ENCODE peak calls at places on chromosomes 11 and 22, in four cellular contexts. One of them, this sample, is unnamed.

GRCh38 chr22:35537252-35537651 is 3.4 kb upstream of the RASD2 start:
- DNase-seq in CD4-positive, alpha-beta memory T cell: no peak
- DNase-seq in mammary epithelial cell: no peak
- DNase-seq in HepG2: no peak
- DNase-seq in this sample: no peak

GRCh38 chr11:61744181-61744580 is 8.3 kb upstream of the MYRF start:
- DNase-seq in CD4-positive, alpha-beta memory T cell: no peak
- DNase-seq in mammary epithelial cell: no peak
- DNase-seq in HepG2: no peak
- DNase-seq in this sample: no peak

GRCh38 chr11:78270993-78271392 is 82.3 kb downstream of the USP35 start:
- DNase-seq in CD4-positive, alpha-beta memory T cell: no peak
- DNase-seq in mammary epithelial cell: no peak
- DNase-seq in HepG2: no peak
- DNase-seq in this sample: no peak

GRCh38 chr11:102761646-102762238 is 18.7 kb downstream of the MMP10 start:
- DNase-seq in CD4-positive, alpha-beta memory T cell: no peak
- DNase-seq in mammary epithelial cell: no peak
- DNase-seq in HepG2: no peak
- DNase-seq in this sample: no peak

GRCh38 chr11:17014321-17014773 is at the start of gene PLEKHA7:
- DNase-seq in CD4-positive, alpha-beta memory T cell: no peak
- DNase-seq in mammary epithelial cell: no peak
- DNase-seq in HepG2: peak
- DNase-seq in this sample: peak

GRCh38 chr22:47296405-47297260 is 534.2 kb downstream of the TBC1D22A start:
- DNase-seq in CD4-positive, alpha-beta memory T cell: no peak
- DNase-seq in mammary epithelial cell: no peak
- DNase-seq in HepG2: no peak
- DNase-seq in this sample: no peak

GRCh38 chr11:24900960-24901549 is 404.2 kb downstream of the LUZP2 start:
- DNase-seq in CD4-positive, alpha-beta memory T cell: no peak
- DNase-seq in mammary epithelial cell: no peak
- DNase-seq in HepG2: no peak
- DNase-seq in this sample: no peak

GRCh38 chr22:42340695-42341383 is 70.4 kb upstream of the TCF20 start:
- DNase-seq in CD4-positive, alpha-beta memory T cell: no peak
- DNase-seq in mammary epithelial cell: no peak
- DNase-seq in HepG2: no peak
- DNase-seq in this sample: no peak

GRCh38 chr11:127000991-127001390 is 421 bp upstream of the KIRREL3 start:
- DNase-seq in CD4-positive, alpha-beta memory T cell: no peak
- DNase-seq in mammary epithelial cell: no peak
- DNase-seq in HepG2: no peak
- DNase-seq in this sample: no peak

GRCh38 chr11:93905384-93905783 is 55.0 kb upstream of the VSTM5 start:
- DNase-seq in CD4-positive, alpha-beta memory T cell: no peak
- DNase-seq in mammary epithelial cell: peak
- DNase-seq in HepG2: peak
- DNase-seq in this sample: no peak

GRCh38 chr11:119594639-119595249 is 134.3 kb downstream of the NECTIN1 start:
- DNase-seq in CD4-positive, alpha-beta memory T cell: no peak
- DNase-seq in mammary epithelial cell: peak
- DNase-seq in HepG2: peak
- DNase-seq in this sample: no peak

GRCh38 chr11:66408488-66409214 is 12.2 kb upstream of the NPAS4 start:
- DNase-seq in CD4-positive, alpha-beta memory T cell: peak
- DNase-seq in mammary epithelial cell: peak
- DNase-seq in HepG2: peak
- DNase-seq in this sample: peak

GRCh38 chr11:46216040-46216764 is 61.3 kb upstream of the CREB3L1 start:
- DNase-seq in CD4-positive, alpha-beta memory T cell: no peak
- DNase-seq in mammary epithelial cell: no peak
- DNase-seq in HepG2: no peak
- DNase-seq in this sample: no peak

GRCh38 chr11:19460718-19461405 is 220.1 kb upstream of the E2F8 start:
- DNase-seq in CD4-positive, alpha-beta memory T cell: no peak
- DNase-seq in mammary epithelial cell: peak
- DNase-seq in HepG2: no peak
- DNase-seq in this sample: no peak

GRCh38 chr11:57277845-57278720 is 41.0 kb upstream of the APLNR start:
- DNase-seq in CD4-positive, alpha-beta memory T cell: no peak
- DNase-seq in mammary epithelial cell: peak
- DNase-seq in HepG2: peak
- DNase-seq in this sample: no peak

GRCh38 chr11:60718524-60719316 is 5.8 kb upstream of the MS4A18 start:
- DNase-seq in CD4-positive, alpha-beta memory T cell: no peak
- DNase-seq in mammary epithelial cell: peak
- DNase-seq in HepG2: no peak
- DNase-seq in this sample: no peak

GRCh38 chr11:267491-267994 is 10.7 kb upstream of the NLRP6 start:
- DNase-seq in CD4-positive, alpha-beta memory T cell: peak
- DNase-seq in mammary epithelial cell: peak
- DNase-seq in HepG2: no peak
- DNase-seq in this sample: peak

GRCh38 chr11:122697636-122698167 is 42.2 kb downstream of the UBASH3B start:
- DNase-seq in CD4-positive, alpha-beta memory T cell: peak
- DNase-seq in mammary epithelial cell: peak
- DNase-seq in HepG2: no peak
- DNase-seq in this sample: no peak

GRCh38 chr22:23114721-23115020 is 27.1 kb downstream of the RSPH14 start:
- DNase-seq in CD4-positive, alpha-beta memory T cell: no peak
- DNase-seq in mammary epithelial cell: no peak
- DNase-seq in HepG2: no peak
- DNase-seq in this sample: no peak

GRCh38 chr11:71992331-71992730 is 6.4 kb upstream of the IL18BP start:
- DNase-seq in CD4-positive, alpha-beta memory T cell: no peak
- DNase-seq in mammary epithelial cell: no peak
- DNase-seq in HepG2: no peak
- DNase-seq in this sample: no peak

DNA sequence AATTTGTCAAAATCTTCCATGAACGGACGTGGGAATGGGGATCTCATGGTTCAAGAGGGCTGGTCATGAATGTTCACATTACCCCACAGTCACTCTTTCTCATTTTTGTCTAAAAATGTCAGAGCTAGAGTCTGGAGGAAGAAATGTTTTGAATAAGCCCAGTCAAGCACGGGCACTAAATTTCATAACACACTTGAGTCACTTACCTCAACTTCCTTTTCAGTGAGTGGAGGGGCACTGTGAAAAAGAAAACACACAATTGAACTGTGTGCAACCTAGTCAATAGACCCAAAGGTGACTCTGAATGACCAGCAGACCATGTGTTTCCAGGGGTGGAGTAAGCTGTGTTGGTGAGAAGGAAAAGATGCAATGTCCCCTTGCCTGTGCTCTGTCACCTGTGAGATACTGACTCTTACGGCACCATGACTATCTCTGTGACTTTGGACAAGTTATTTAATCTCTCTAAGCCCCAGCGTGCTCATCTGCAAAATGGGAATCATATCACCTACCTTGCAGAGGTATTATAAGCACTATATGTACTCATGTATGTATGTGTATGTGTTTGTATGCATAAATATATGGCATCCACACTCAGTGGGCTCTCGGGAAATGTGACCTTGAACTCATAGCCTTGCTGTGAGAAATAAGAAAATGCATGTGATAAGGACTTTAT is 38.2 kb upstream of the LYVE1 start:
- DNase-seq in CD4-positive, alpha-beta memory T cell: no peak
- DNase-seq in mammary epithelial cell: peak
- DNase-seq in HepG2: no peak
- DNase-seq in this sample: no peak
- H3K27ac ChIP-seq in CD4-positive, alpha-beta memory T cell: no peak
- H3K27ac ChIP-seq in mammary epithelial cell: no peak
- H3K27ac ChIP-seq in HepG2: no peak
- H3K27ac ChIP-seq in this sample: no peak

DNA sequence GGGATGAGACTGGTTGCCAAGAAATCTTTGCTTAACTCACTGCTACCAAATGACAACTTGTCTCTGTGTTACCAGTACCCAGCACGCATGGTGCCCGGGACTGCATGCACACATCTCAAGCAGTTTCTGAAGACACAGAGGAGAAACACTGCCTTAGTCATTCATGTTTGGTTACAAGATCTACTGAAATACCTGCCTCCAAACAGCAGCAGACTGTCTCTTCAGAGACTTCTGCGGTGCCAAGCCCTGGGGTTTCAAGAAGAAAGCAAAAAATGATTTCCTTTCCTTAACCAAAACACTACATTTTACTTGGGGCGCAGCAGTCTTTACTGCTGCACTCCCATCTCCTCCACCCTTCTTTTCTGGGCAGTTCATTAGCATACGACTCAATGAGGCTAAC is 4.2 kb downstream of the NAP1L4 start:
- DNase-seq in CD4-positive, alpha-beta memory T cell: peak
- DNase-seq in mammary epithelial cell: no peak
- DNase-seq in HepG2: no peak
- DNase-seq in this sample: no peak
- H3K4me3 ChIP-seq in CD4-positive, alpha-beta memory T cell: peak
- H3K4me3 ChIP-seq in mammary epithelial cell: peak
- H3K4me3 ChIP-seq in HepG2: peak
- H3K4me3 ChIP-seq in this sample: no peak

DNA sequence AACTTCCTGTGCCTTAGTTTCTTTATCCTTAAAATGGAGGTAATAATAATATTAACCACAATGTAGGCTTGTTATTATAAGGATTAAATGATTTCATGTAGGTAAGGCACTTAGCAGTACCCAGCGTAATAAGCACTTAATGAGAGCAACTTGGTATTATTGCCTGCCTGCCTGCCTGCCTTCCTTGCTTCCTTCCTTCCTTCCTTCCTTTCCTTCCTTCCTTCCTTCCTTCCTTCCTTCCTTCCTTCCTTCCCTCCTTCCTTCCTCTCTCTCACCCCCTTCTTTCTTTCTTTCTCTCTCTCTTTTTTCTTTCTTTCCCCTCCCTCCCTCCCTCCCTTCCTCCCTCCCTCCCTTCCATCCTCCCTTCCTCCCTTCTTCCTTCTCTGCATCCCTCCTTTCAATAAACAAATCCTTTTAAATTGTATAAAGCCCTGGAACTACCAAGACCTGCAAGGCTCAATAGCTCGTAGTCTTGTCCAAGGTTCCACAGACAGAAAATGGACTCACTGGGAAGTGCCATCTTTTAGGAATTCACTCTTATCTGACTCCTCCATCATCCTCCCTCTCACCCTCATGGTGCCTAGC is 20.7 kb upstream of the TIMP3 start:
- DNase-seq in CD4-positive, alpha-beta memory T cell: no peak
- DNase-seq in mammary epithelial cell: no peak
- DNase-seq in HepG2: no peak
- DNase-seq in this sample: no peak
- H3K27ac ChIP-seq in CD4-positive, alpha-beta memory T cell: no peak
- H3K27ac ChIP-seq in mammary epithelial cell: no peak
- H3K27ac ChIP-seq in HepG2: peak
- H3K27ac ChIP-seq in this sample: no peak

GRCh38 chr11:123995119-123995518 is at the start of gene OR10G6:
- DNase-seq in CD4-positive, alpha-beta memory T cell: no peak
- DNase-seq in mammary epithelial cell: no peak
- DNase-seq in HepG2: no peak
- DNase-seq in this sample: no peak
- H3K4me3 ChIP-seq in CD4-positive, alpha-beta memory T cell: no peak
- H3K4me3 ChIP-seq in mammary epithelial cell: no peak
- H3K4me3 ChIP-seq in HepG2: no peak
- H3K4me3 ChIP-seq in this sample: no peak

This sample was measured in pancreas.